ENCODE peak calls at places on chromosomes 3 and 15, in ten cellular contexts. E is prostate gland, V is body of pancreas, B is vagina, K is ovary, F is IMR-90, P is Peyer's patch, D is H1, S is right lobe of liver, Q is adrenal gland. N is an unnamed sample.

GRCh38 chr15:35854398-35854797 is 308.4 kb upstream of the DPH6 start:
- DNase-seq in E (no peak), V (no peak), B (no peak), K (no peak), F (no peak), P (no peak), D (no peak), S (no peak), Q (no peak), N (no peak)

GRCh38 chr3:68256635-68257034 is 602.2 kb upstream of the SUCLG2 start:
- DNase-seq in E (no peak), V (peak), B (no peak), K (no peak), F (no peak), P (peak), D (no peak), S (peak), Q (peak), N (no peak)

GRCh38 chr15:60620707-60621106 is 141.8 kb upstream of the ICE2 start:
- DNase-seq in E (peak), V (peak), B (no peak), K (no peak), F (peak), P (peak), D (peak), S (no peak), Q (peak), N (no peak)

GRCh38 chr3:66378256-66378655 is 122.6 kb downstream of the LRIG1 start:
- DNase-seq in E (no peak), V (peak), B (no peak), K (no peak), F (peak), P (no peak), D (no peak), S (no peak), Q (no peak), N (no peak)

GRCh38 chr3:82012775-82013174 is 251.3 kb upstream of the GBE1 start:
- DNase-seq in E (no peak), V (no peak), B (no peak), K (no peak), F (no peak), P (no peak), D (no peak), S (no peak), Q (no peak), N (no peak)

GRCh38 chr15:57146394-57147140 is 228.1 kb downstream of the TCF12 start:
- DNase-seq in E (peak), V (no peak), B (no peak), K (no peak), F (peak), P (no peak), D (no peak), S (no peak), Q (no peak), N (no peak)

GRCh38 chr3:115420086-115420485 is 203.2 kb upstream of the GAP43 start:
- DNase-seq in E (no peak), V (no peak), B (no peak), K (no peak), F (no peak), P (no peak), D (no peak), S (no peak), Q (no peak), N (no peak)

GRCh38 chr3:72523409-72524172 is 324.7 kb downstream of the SHQ1 start:
- DNase-seq in E (peak), V (no peak), B (no peak), K (no peak), F (no peak), P (peak), D (no peak), S (peak), Q (peak), N (no peak)

GRCh38 chr3:53318522-53318921 is 28.8 kb downstream of the DCP1A start:
- DNase-seq in E (no peak), V (no peak), B (no peak), K (no peak), F (peak), P (no peak), D (no peak), S (no peak), Q (no peak), N (no peak)

GRCh38 chr3:113769551-113769950 is 22.7 kb downstream of the ATP6V1A start:
- DNase-seq in E (no peak), V (no peak), B (no peak), K (no peak), F (peak), P (no peak), D (no peak), S (no peak), Q (no peak), N (no peak)

GRCh38 chr15:67253103-67253502 is 1.4 kb downstream of the AAGAB start:
- DNase-seq in E (no peak), V (no peak), B (no peak), K (no peak), F (no peak), P (no peak), D (no peak), S (no peak), Q (no peak), N (no peak)

GRCh38 chr3:106302451-106303221 is 433.8 kb upstream of the CBLB start:
- DNase-seq in E (no peak), V (no peak), B (no peak), K (no peak), F (no peak), P (no peak), D (no peak), S (no peak), Q (no peak), N (no peak)

GRCh38 chr15:75673426-75674247 is 25.9 kb downstream of the SNX33 start:
- DNase-seq in E (no peak), V (peak), B (no peak), K (peak), F (peak), P (peak), D (no peak), S (no peak), Q (peak), N (peak)

GRCh38 chr3:49465269-49466034 is 4.6 kb upstream of the DAG1 start:
- DNase-seq in E (no peak), V (peak), B (no peak), K (no peak), F (no peak), P (peak), D (no peak), S (no peak), Q (peak), N (no peak)

GRCh38 chr3:13161021-13161759 is 88.0 kb upstream of the IQSEC1 start:
- DNase-seq in E (no peak), V (no peak), B (no peak), K (no peak), F (no peak), P (no peak), D (peak), S (no peak), Q (no peak), N (no peak)

GRCh38 chr15:70379938-70380337 is 282.2 kb upstream of the TLE3 start:
- DNase-seq in E (no peak), V (no peak), B (peak), K (no peak), F (no peak), P (no peak), D (no peak), S (no peak), Q (no peak), N (no peak)

GRCh38 chr3:151281671-151282334 is 3.5 kb upstream of the P2RY14 start:
- DNase-seq in E (no peak), V (no peak), B (no peak), K (no peak), F (peak), P (no peak), D (no peak), S (no peak), Q (no peak), N (no peak)

DNA sequence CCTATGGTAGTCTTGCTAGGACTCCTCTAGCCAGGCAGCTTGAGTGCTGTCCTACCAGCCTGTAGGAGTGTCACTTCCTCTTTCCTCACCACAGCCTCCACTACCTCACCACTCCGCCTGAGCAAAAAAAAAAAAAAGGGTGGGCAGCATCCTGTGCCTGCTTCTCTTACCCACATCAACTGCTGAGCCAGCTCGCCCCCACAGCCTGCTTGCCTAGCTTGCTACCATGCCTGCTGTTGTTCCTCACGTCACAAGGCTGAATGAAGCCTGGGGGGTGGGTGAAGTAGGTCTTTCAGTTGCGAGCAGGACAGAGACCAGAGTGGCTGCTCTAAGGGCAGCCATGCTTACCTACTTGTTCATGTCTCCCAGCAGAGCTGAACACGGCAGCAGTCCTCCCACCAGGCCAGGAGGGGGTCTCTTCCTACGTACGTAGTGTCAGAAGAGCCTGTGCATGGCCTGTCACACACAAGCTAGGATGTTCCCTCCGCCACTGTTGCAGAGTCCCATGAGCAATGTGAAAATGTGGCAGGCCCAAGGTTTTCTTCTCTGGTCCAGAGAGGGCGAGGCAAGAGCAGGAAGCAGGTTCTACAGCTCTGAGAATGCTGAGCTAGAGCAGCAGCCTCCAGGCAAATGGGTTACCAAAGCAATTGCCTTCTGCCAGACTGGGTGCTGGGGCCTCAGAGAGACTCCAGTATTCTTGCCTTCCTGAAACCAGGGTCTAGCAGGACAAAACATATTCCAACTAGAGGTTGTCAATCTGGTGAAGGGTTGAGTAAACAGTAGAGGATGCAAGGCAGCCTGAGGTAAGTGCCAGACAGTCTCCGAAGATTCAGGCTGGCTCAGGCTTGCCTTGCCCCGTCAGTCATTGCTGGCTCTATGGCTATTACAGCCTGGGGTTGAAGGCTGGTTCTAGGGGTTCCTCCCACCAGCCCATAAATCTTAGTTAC is 8.0 kb downstream of the PPM1M start:
- DNase-seq in E (no peak), V (no peak), B (no peak), K (no peak), F (no peak), P (peak), D (no peak), S (peak), Q (peak), N (no peak)
- TF ChIP-seq POLR2A in E (no peak), V (no peak), B (no peak), K (no peak), F (no peak), P (no peak), D (no peak), S (no peak), Q (no peak), N (no peak)

DNA sequence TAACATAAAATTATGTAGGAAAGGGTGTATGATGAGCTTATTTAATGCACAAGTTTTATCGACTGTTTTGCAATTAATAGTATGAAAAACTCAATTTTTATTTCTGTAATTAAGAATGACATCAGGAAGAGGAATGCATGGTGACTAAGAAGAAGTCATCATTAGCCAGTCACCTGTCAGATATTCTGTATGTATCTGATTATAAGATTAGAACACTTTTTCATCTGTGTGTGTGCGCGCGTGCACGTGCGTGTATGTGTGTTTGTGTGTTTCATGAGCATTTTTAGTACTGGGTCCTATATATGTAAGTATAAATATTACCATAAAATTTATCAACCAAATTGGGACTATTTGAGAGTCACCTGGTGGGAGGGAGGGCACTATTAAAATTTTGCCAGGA is 5.0 kb upstream of the ABHD2 start:
- DNase-seq in E (no peak), V (no peak), B (no peak), K (no peak), F (no peak), P (no peak), D (no peak), S (no peak), Q (peak), N (no peak)
- TF ChIP-seq CTCF in E (no peak), V (no peak), B (no peak), K (no peak), F (no peak), P (no peak), D (no peak), S (no peak), Q (no peak), N (no peak)

GRCh38 chr15:78930577-78931388 is 14.1 kb downstream of the CTSH start:
- DNase-seq in E (peak), V (no peak), B (no peak), K (no peak), F (peak), P (no peak), D (no peak), S (peak), Q (peak), N (peak)
- TF ChIP-seq POLR2A in E (peak), V (no peak), B (no peak), K (no peak), F (no peak), P (no peak), D (no peak), S (no peak), Q (peak), N (no peak)

DNA sequence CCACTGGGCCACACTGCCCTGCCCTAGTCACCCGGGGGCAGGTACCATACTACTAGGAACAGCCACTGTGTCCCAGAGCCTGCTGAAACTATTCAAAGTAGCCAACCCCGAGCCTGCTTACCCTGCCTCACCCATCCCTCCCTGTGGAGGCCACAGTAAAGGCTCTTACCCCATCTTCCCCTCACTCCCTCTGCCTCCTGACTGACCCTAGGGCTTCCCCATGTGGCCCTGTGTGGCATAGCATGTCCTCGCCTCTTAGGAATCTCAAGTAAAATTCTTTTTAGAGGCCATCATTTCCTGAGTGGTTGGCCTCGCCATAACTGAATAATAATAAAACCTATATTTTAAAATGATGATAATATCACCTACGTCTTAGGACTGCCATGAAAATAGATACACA is 112.2 kb upstream of the SLC6A11 start:
- DNase-seq in E (no peak), V (no peak), B (no peak), K (no peak), F (peak), P (no peak), D (peak), S (no peak), Q (no peak), N (no peak)
- TF ChIP-seq CTCF in E (no peak), V (no peak), B (no peak), K (no peak), F (peak), P (no peak), D (peak), S (no peak), Q (no peak), N (no peak)